ENCODE peak calls at places on chromosomes 5 and 9, in six cellular contexts. X, D, Q, R, B and H are unnamed samples.

GRCh38 chr5:31496301-31496700 is 35.6 kb downstream of the DROSHA start:
- DNase-seq in X (no peak), D (peak), Q (no peak), R (no peak), B (no peak), H (no peak)

GRCh38 chr5:176642675-176643490 is 4.4 kb upstream of the TSPAN17 start:
- DNase-seq in X (no peak), D (no peak), Q (no peak), R (no peak), B (no peak), H (no peak)

GRCh38 chr5:87136096-87136495 is 131.6 kb upstream of the RASA1 start:
- DNase-seq in X (no peak), D (no peak), Q (no peak), R (peak), B (no peak), H (no peak)

GRCh38 chr5:68924490-68925145 is 169.2 kb upstream of the SLC30A5 start:
- DNase-seq in X (peak), D (peak), Q (peak), R (peak), B (no peak), H (peak)

GRCh38 chr9:97697837-97698236 is 697 bp upstream of the XPA start:
- DNase-seq in X (peak), D (no peak), Q (no peak), R (no peak), B (no peak), H (no peak)

GRCh38 chr9:17802249-17802857 is 223.5 kb downstream of the SH3GL2 start:
- DNase-seq in X (no peak), D (no peak), Q (peak), R (peak), B (no peak), H (peak)

GRCh38 chr9:74001382-74001781 is 495.8 kb upstream of the RORB start:
- DNase-seq in X (peak), D (no peak), Q (no peak), R (no peak), B (no peak), H (peak)

GRCh38 chr5:59366784-59367183 is 526.7 kb downstream of the PDE4D start:
- DNase-seq in X (no peak), D (no peak), Q (no peak), R (no peak), B (no peak), H (no peak)

GRCh38 chr5:83125560-83125959 is 48.2 kb downstream of the XRCC4 start:
- DNase-seq in X (no peak), D (no peak), Q (no peak), R (no peak), B (no peak), H (no peak)

GRCh38 chr5:147359551-147359950 is 124.7 kb downstream of the STK32A start:
- DNase-seq in X (no peak), D (no peak), Q (no peak), R (no peak), B (no peak), H (no peak)

GRCh38 chr5:32449216-32449721 is 4.7 kb upstream of the ZFR start:
- DNase-seq in X (no peak), D (peak), Q (no peak), R (no peak), B (no peak), H (no peak)

GRCh38 chr5:6708814-6709213 is 4.4 kb upstream of the TENT4A start:
- DNase-seq in X (no peak), D (no peak), Q (no peak), R (no peak), B (peak), H (no peak)

GRCh38 chr5:142831019-142831403 is 60.8 kb downstream of the ARHGAP26 start:
- DNase-seq in X (no peak), D (no peak), Q (no peak), R (no peak), B (no peak), H (no peak)

GRCh38 chr5:32290922-32291321 is 21.8 kb downstream of the MTMR12 start:
- DNase-seq in X (no peak), D (no peak), Q (no peak), R (no peak), B (peak), H (no peak)

GRCh38 chr5:171537463-171537862 is 118.0 kb downstream of the FGF18 start:
- DNase-seq in X (no peak), D (peak), Q (no peak), R (peak), B (no peak), H (peak)

GRCh38 chr9:128005938-128006337 is 25.1 kb upstream of the EEIG1 start:
- DNase-seq in X (no peak), D (no peak), Q (no peak), R (peak), B (no peak), H (no peak)

GRCh38 chr5:42876375-42876844 is 64.7 kb upstream of the SELENOP start:
- DNase-seq in X (no peak), D (no peak), Q (no peak), R (no peak), B (no peak), H (no peak)

GRCh38 chr9:112852741-112853505 is 37.8 kb downstream of the SLC46A2 start:
- DNase-seq in X (peak), D (no peak), Q (no peak), R (no peak), B (no peak), H (no peak)

GRCh38 chr9:696332-697090 is 145.0 kb upstream of the DMRT1 start:
- DNase-seq in X (no peak), D (peak), Q (peak), R (peak), B (no peak), H (peak)

GRCh38 chr5:38013107-38013506 is 173.3 kb upstream of the GDNF start:
- DNase-seq in X (no peak), D (no peak), Q (no peak), R (no peak), B (no peak), H (no peak)

GRCh38 chr5:148381906-148382305 is 1.9 kb upstream of the FBXO38 start:
- DNase-seq in X (peak), D (no peak), Q (no peak), R (no peak), B (no peak), H (no peak)

GRCh38 chr5:122263352-122264030 is 48.5 kb upstream of the SNCAIP start:
- DNase-seq in X (no peak), D (peak), Q (peak), R (peak), B (no peak), H (peak)

GRCh38 chr5:172603425-172603824 is 37.6 kb upstream of the NEURL1B start:
- DNase-seq in X (no peak), D (peak), Q (peak), R (peak), B (no peak), H (peak)

GRCh38 chr5:135141303-135142268 is 107.6 kb upstream of the PITX1 start:
- DNase-seq in X (peak), D (peak), Q (peak), R (no peak), B (no peak), H (peak)

GRCh38 chr5:84301535-84301934 is 83.1 kb downstream of the EDIL3 start:
- DNase-seq in X (no peak), D (no peak), Q (peak), R (peak), B (no peak), H (peak)

GRCh38 chr5:117590944-117591343 is 1016.3 kb upstream of the SEMA6A start:
- DNase-seq in X (no peak), D (no peak), Q (peak), R (peak), B (peak), H (no peak)

DNA sequence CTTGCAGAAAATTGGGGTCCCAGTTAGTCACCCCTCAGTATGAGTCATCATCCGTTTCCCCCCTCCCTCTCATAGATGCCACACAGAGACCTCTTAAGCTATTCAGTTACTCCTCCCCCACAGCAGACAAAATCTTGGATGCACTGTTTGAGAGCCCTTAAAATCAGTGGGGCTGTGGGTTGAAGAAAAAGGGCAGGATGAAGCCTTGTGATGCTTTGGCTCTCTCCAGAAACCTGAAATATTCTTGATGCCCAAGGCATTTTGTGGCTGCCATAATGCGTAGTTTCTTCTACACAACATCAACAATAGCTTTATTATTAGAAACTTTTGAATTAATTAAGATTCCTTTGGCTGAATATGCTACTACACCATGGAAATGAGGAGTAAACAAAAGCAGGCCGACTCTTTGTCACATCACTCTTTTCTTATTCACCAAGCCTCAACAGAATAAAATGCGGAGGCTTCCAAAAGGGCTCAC is 133.8 kb downstream of the MRPS30 start:
- DNase-seq in X (no peak), D (peak), Q (no peak), R (no peak), B (no peak), H (no peak)
- H3K4me3 ChIP-seq in X (no peak), D (no peak), Q (no peak), R (no peak), B (no peak), H (no peak)

DNA sequence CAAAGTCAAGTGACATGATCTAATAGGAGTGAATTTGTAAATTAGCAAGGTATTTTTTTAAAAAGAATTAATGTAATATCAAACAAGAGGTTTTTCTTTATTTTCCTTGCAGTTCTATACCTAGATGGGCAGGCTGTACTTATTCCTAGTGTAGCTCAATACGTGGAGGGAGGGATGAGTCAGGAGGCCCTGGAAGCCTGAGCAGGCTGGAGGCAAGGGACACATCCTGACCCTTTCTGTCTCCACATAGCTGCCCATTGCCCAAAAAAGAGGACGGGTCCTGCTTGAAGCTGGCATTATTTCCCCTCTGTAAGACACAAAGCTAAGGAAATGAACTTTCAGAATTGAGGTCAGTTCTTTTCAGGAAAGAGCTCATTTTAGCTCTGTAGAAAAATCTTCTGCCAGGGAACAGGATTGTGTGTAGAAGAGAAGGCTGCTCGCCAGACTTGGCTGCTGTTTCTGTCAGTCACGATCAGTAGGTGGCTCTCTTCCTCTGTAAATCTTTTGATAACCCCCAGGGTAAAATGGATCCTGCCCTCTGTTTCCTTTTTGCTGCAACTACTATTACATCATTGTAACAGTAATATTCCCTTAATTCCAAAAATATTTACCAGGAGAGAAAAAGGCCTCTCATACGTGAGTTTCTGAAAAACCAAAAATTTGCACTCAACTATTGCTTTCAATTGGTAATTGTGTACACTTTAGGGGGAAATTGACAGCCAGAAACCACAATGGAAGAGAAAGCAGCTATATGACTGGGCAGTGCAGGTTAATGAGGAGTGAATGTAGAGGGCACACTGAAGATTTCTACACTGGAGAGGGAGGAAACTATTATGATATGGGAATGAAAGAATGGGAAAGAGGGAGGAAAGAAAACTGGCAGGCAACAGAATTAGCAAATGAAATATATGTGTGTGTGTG is 12.3 kb upstream of the IFNW1 start:
- DNase-seq in X (peak), D (no peak), Q (peak), R (peak), B (peak), H (peak)
- TF ChIP-seq CTCF in X (peak), D (no peak), Q (no peak), R (no peak), B (peak), H (peak)

GRCh38 chr5:160183075-160183474 is 46.2 kb upstream of the FABP6 start:
- DNase-seq in X (peak), D (no peak), Q (peak), R (no peak), B (no peak), H (no peak)

GRCh38 chr5:160175438-160176218 is 53.7 kb upstream of the FABP6 start:
- DNase-seq in X (no peak), D (peak), Q (peak), R (peak), B (no peak), H (peak)

GRCh38 chr5:160185954-160186353 is 43.4 kb upstream of the FABP6 start:
- DNase-seq in X (no peak), D (no peak), Q (no peak), R (no peak), B (peak), H (no peak)

GRCh38 chr5:160181965-160182622 is 47.2 kb upstream of the FABP6 start:
- DNase-seq in X (no peak), D (no peak), Q (no peak), R (peak), B (peak), H (no peak)

GRCh38 chr5:160180931-160181330 is 48.4 kb upstream of the FABP6 start:
- DNase-seq in X (no peak), D (no peak), Q (no peak), R (no peak), B (no peak), H (no peak)
- H3K4me3 ChIP-seq in X (no peak), D (no peak), Q (no peak), R (no peak), B (no peak), H (no peak)

DNA sequence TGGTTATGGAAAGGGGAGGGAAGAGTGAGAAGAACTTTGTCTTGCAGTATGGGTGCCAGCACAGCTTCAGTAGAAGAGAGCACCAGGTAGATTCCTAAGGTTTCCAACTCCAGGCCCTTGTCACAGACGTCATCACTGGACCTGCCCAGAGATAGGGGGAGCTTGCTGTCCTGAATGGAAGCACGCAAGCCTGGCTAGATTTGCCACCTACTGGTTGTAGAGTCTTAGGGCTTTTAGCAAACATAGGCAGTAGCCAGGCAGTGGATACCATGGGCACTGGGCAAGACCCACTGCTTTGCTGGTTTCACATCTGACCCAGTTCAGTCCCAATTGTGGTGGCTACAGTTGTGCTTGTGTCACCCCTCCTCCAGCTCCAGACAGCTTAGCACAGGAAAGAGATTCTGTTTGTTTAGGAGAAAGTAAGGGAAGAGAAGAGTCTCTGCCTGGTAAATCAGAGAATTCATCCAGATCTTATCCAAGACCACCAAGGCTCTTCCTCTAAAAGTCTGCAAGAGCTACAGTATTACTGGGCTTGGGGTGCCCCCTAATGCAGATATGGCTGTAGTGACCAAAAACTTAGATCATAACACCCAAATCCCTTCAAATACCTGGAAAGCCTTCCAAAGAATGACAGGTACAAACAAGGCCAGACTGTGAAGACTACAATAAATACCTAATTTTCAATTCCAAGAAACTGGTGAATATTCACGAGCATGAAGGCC is 158.9 kb downstream of the HINT1 start:
- DNase-seq in X (peak), D (peak), Q (no peak), R (no peak), B (no peak), H (peak)
- TF ChIP-seq CTCF in X (peak), D (peak), Q (no peak), R (no peak), B (no peak), H (peak)

GRCh38 chr5:64166201-64166959 is 737 bp downstream of the RNF180 start:
- DNase-seq in X (no peak), D (no peak), Q (no peak), R (peak), B (no peak), H (peak)
- H3K4me3 ChIP-seq in X (peak), D (peak), Q (peak), R (peak), B (no peak), H (peak)

GRCh38 chr9:16033253-16033652 is 480.4 kb downstream of the CCDC171 start:
- DNase-seq in X (no peak), D (no peak), Q (no peak), R (no peak), B (no peak), H (no peak)

GRCh38 chr9:16033921-16034320 is 481.1 kb downstream of the CCDC171 start:
- DNase-seq in X (no peak), D (no peak), Q (no peak), R (no peak), B (no peak), H (no peak)

GRCh38 chr9:16031971-16032370 is 479.1 kb downstream of the CCDC171 start:
- DNase-seq in X (peak), D (peak), Q (no peak), R (no peak), B (no peak), H (no peak)

GRCh38 chr9:16031486-16031885 is 478.6 kb downstream of the CCDC171 start:
- DNase-seq in X (no peak), D (no peak), Q (no peak), R (no peak), B (no peak), H (no peak)

GRCh38 chr9:16032799-16033198 is 480.0 kb downstream of the CCDC171 start:
- DNase-seq in X (peak), D (peak), Q (peak), R (peak), B (no peak), H (peak)
- TF ChIP-seq CTCF in X (peak), D (peak), Q (peak), R (peak), B (no peak), H (peak)

DNA sequence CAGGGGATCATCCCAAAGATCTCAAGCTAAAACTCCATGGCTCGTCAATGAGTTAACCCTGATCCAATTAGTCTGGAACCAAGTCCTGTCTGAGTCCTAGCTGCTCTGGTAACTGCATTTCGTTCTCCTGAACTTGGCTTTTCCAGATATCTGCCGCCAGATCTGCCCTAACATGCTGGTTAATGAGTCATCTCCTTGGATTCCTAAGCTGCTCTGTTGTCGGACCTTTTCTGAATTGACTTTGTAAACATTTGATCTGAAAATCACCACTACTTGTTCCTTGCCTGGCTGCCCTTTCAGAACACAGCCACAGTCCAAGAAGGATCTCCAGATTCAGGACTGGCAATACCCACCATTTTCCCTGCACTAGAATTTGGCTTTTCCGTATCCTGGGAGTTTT is 473.0 kb downstream of the ZSWIM6 start:
- DNase-seq in X (peak), D (peak), Q (peak), R (peak), B (no peak), H (peak)
- H3K4me3 ChIP-seq in X (no peak), D (no peak), Q (no peak), R (no peak), B (no peak), H (no peak)

GRCh38 chr9:135086597-135087488 is 625 bp upstream of the OLFM1 start:
- DNase-seq in X (no peak), D (no peak), Q (no peak), R (no peak), B (no peak), H (no peak)

GRCh38 chr9:135085830-135086546 is 1.5 kb upstream of the OLFM1 start:
- DNase-seq in X (peak), D (peak), Q (peak), R (peak), B (peak), H (peak)

GRCh38 chr9:135088348-135088978 is 995 bp downstream of the OLFM1 start:
- DNase-seq in X (no peak), D (no peak), Q (no peak), R (no peak), B (no peak), H (no peak)

GRCh38 chr9:135087899-135088347 is 455 bp downstream of the OLFM1 start:
- DNase-seq in X (no peak), D (no peak), Q (no peak), R (no peak), B (no peak), H (no peak)

DNA sequence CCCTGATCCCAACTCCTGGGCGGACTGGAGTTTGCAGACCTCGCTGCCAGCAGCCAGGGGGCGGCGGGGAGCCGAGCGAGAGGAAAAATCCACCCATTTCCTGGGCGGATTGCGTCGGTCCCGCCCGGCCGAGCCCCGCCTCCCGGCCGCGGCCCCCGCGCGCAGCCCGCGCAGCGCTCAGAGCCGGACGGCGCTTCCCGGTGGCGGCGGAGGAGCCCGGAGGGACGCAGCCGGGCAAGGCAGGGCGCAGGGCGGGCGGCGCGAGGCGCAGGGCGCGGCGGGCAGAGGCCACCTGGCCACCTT is at the start of gene OLFM1:
- DNase-seq in X (peak), D (peak), Q (peak), R (peak), B (peak), H (peak)
- TF ChIP-seq CTCF in X (peak), D (peak), Q (peak), R (peak), B (no peak), H (peak)

DNA sequence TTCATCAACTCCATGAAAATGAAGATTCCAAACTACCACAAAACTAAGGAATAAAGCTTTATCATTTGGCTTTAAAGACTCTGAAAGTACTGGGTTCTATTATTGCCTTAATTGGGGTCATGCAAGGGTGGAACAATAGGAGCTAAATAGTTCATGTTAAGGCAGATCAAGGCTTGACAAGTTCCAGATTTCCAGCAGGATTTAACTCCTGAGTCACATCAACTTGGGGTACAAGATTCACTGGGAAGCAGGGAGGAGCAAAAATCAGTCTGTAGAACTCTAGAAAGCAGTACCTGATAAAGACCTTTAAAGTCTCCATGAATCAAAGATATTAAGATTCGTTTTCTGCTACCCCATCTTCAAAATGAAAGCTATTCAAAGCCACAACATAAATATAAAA is 41.9 kb upstream of the GLRX start:
- DNase-seq in X (no peak), D (no peak), Q (no peak), R (no peak), B (no peak), H (no peak)
- H3K4me3 ChIP-seq in X (no peak), D (no peak), Q (no peak), R (no peak), B (no peak), H (no peak)